ENCODE peak calls at places on chromosomes 2 and 18, in five cellular contexts. Q, Z, J, O and F are unnamed samples.

GRCh38 chr2:147171961-147172360 is 672.9 kb upstream of the ACVR2A start:
- DNase-seq in Z (no peak), Q (no peak), J (no peak), O (no peak), F (no peak)

GRCh38 chr18:13108330-13108729 is 110.2 kb upstream of the LDLRAD4 start:
- DNase-seq in O (no peak), Q (no peak), J (no peak), Z (no peak), F (no peak)

GRCh38 chr2:141522048-141522447 is 608.8 kb downstream of the LRP1B start:
- DNase-seq in O (no peak), Z (no peak), J (no peak), Q (no peak), F (no peak)

GRCh38 chr2:174664084-174664759 is 66.6 kb upstream of the WIPF1 start:
- DNase-seq in J (no peak), Q (no peak), O (no peak), Z (no peak), F (no peak)

GRCh38 chr18:45741056-45741455 is 17.1 kb downstream of the SLC14A1 start:
- DNase-seq in Q (no peak), O (no peak), J (no peak), Z (no peak), F (no peak)

GRCh38 chr2:172906401-172906811 is 169.2 kb upstream of the MAP3K20 start:
- DNase-seq in O (no peak), Z (no peak), J (no peak), Q (no peak), F (no peak)

GRCh38 chr2:7530001-7530400 is 612.8 kb downstream of the RNF144A start:
- DNase-seq in J (no peak), O (no peak), Q (no peak), Z (no peak), F (peak)

GRCh38 chr18:36613069-36613468 is 215.7 kb downstream of the TPGS2 start:
- DNase-seq in Z (peak), Q (no peak), O (no peak), J (no peak), F (no peak)

GRCh38 chr2:21055879-21056790 is 12.3 kb upstream of the APOB start:
- DNase-seq in J (no peak), Z (no peak), O (no peak), Q (no peak), F (no peak)

GRCh38 chr2:44655401-44655864 is 286.1 kb upstream of the SIX3 start:
- DNase-seq in O (no peak), Q (no peak), J (no peak), Z (peak), F (no peak)

GRCh38 chr2:33038230-33038629 is 91.5 kb downstream of the LTBP1 start:
- DNase-seq in Z (peak), J (no peak), O (no peak), Q (no peak), F (no peak)

GRCh38 chr2:220104871-220105351 is 477.5 kb downstream of the SLC4A3 start:
- DNase-seq in Z (peak), Q (no peak), J (no peak), O (no peak), F (peak)

GRCh38 chr2:197011777-197012641 is 85.5 kb upstream of the PGAP1 start:
- DNase-seq in O (no peak), Z (peak), Q (no peak), J (no peak), F (peak)

GRCh38 chr18:32974421-32975165 is 201.8 kb upstream of the KLHL14 start:
- DNase-seq in Q (no peak), O (no peak), Z (no peak), J (no peak), F (peak)

GRCh38 chr2:174051741-174052638 is 86.8 kb upstream of the SP3 start:
- DNase-seq in Z (peak), Q (no peak), J (peak), O (no peak), F (peak)

GRCh38 chr2:113117594-113118262 is 9.7 kb upstream of the IL1RN start:
- DNase-seq in Z (peak), J (no peak), Q (no peak), O (peak), F (no peak)

GRCh38 chr2:1990724-1991123 is 246.4 kb upstream of the PXDN start:
- DNase-seq in O (no peak), J (no peak), Q (no peak), Z (no peak), F (no peak)

GRCh38 chr2:189762551-189763298 is at the start of gene OSGEPL1:
- DNase-seq in J (peak), O (peak), Z (peak), Q (peak), F (peak)

GRCh38 chr18:44458777-44459176 is 221.9 kb upstream of the SETBP1 start:
- DNase-seq in Q (no peak), J (no peak), O (no peak), Z (peak), F (peak)

GRCh38 chr18:33495278-33495677 is 54.8 kb upstream of the CCDC178 start:
- DNase-seq in O (no peak), Q (peak), Z (peak), J (peak), F (peak)

GRCh38 chr2:204834716-204835115 is 289.4 kb downstream of the PARD3B start:
- DNase-seq in Z (no peak), Q (no peak), O (no peak), J (no peak), F (no peak)

GRCh38 chr18:51006948-51007786 is 22.8 kb upstream of the SMAD4 start:
- DNase-seq in Z (peak), O (no peak), Q (no peak), J (no peak), F (no peak)

GRCh38 chr2:200199576-200200263 is 106.8 kb upstream of the SPATS2L start:
- DNase-seq in O (peak), Q (no peak), J (peak), Z (no peak), F (no peak)

GRCh38 chr2:212181646-212182045 is 357.0 kb downstream of the ERBB4 start:
- DNase-seq in O (no peak), J (no peak), Q (no peak), Z (no peak), F (no peak)

GRCh38 chr18:5294113-5294617 is 1.4 kb downstream of the ZBTB14 start:
- DNase-seq in Z (no peak), J (no peak), O (no peak), Q (no peak), F (no peak)

GRCh38 chr2:9473985-9474360 is 378 bp upstream of the IAH1 start:
- DNase-seq in Z (no peak), O (peak), Q (no peak), J (no peak), F (no peak)

GRCh38 chr18:515838-516237 is 15.3 kb upstream of the COLEC12 start:
- DNase-seq in J (no peak), O (no peak), Z (no peak), Q (no peak), F (no peak)

GRCh38 chr2:138827426-138828054 is 47.4 kb upstream of the NXPH2 start:
- DNase-seq in J (peak), Z (peak), O (no peak), Q (peak), F (peak)

GRCh38 chr2:55936351-55936750 is 12.8 kb upstream of the EFEMP1 start:
- DNase-seq in Q (no peak), O (no peak), Z (no peak), J (no peak), F (no peak)
- H2BK12ac ChIP-seq in Q (no peak), O (no peak), Z (no peak), J (no peak), F (no peak)

GRCh38 chr2:145563752-145564615 is 1044.1 kb upstream of the ZEB2 start:
- DNase-seq in Q (no peak), J (no peak), Z (no peak), O (no peak), F (peak)
- H2BK12ac ChIP-seq in Q (no peak), J (no peak), Z (no peak), O (no peak), F (no peak)

DNA sequence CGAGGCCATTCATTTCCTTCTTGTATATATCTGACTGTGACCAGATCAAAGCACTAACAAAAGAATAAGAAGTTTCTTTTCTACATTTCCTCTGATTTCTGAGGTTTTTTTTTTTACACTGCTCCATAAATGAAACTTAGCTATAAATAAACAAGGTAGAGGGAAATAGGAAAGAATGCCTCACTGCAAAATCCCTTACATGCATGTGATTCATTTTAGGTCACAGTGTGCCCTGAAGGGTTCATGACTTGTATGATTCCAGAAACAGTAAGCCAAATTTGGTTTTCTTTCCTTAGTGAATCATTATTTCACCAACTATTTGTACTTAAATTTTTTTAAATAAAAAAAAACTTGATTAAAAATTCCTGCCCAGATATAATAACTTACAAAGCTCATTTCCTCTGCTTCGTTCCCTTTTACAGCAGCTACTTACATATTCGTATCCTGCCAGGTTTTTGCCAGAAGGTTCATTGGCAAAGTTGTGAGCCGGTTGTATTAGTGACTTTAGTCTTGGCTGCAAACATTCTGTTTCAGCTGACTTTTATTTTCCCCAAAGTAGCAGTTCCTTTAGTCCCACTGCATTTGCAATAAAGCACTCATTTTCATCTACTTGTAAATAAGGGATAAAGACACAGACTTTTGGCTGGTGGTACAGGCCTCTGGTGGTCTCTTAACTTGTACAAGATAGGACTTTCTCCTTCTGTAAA is 58.6 kb downstream of the LRP2 start:
- DNase-seq in J (no peak), Q (no peak), Z (no peak), O (no peak), F (no peak)
- H2BK12ac ChIP-seq in J (no peak), Q (no peak), Z (no peak), O (no peak), F (no peak)

DNA sequence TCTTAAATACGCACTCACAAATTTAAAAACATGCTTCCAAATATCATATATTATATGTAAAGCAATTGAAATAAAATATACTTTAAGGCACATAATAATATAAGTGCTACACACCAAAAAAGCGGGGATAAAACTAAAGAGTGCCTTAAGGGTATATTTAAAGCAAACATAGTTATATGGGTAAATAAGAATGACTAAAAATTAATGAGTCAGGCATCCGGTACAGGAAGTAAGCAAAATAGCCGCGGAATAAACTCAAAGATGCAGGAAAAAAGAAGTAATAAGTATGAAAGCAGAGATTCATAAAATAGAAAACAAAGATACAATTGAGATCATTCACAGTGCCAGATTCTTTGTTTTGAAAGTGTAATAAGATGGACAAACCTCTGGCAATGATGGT is 503.5 kb upstream of the SOX11 start:
- DNase-seq in J (no peak), Q (no peak), O (no peak), Z (no peak), F (no peak)
- H2BK12ac ChIP-seq in J (no peak), Q (no peak), O (no peak), Z (no peak), F (no peak)

GRCh38 chr2:69701100-69701945 is 40.6 kb upstream of the ANXA4 start:
- DNase-seq in O (no peak), Q (no peak), J (no peak), Z (no peak), F (no peak)
- H2BK12ac ChIP-seq in O (no peak), Q (no peak), J (no peak), Z (no peak), F (no peak)

DNA sequence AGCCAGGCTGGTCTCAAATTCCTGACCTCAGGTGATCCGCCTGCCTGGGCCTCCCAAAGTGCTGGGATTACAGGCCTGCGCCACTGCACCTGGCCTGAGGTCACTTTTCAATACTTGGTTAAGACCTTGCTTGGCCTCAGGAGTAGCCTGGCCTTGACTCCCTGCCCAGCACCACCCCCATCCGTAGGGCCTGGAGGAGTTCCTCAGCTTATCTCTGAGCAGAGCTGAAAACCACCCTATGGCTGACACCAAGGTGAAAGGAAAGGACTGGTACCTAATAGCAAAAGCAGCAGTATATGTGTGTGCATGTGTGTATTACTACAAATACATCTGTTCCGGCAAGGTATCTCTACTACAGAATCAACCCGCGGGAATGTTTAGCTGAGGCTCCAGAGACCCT is 56.0 kb downstream of the STEAP3 start:
- DNase-seq in O (peak), J (no peak), Z (no peak), Q (no peak), F (no peak)
- H2BK12ac ChIP-seq in O (no peak), J (no peak), Z (no peak), Q (no peak), F (no peak)